ENCODE peak calls at places on chromosomes 5 and 9, in six cellular contexts. One of them, this sample, is unnamed.
A peak's percentile ranks its signal among the peaks of the same experiment; 100 is the strongest.

GRCh38 chr9:130445268-130445983 is 665 bp downstream of the ASS1 start:
- DNase-seq in A549: peak; percentile 56
- DNase-seq in left cardiac atrium: peak; percentile 81
- DNase-seq in IMR-90: no peak
- DNase-seq in aorta: peak; percentile 90
- DNase-seq in WTC11: no peak
- DNase-seq in this sample: no peak

GRCh38 chr5:12777342-12777741 is 873.1 kb upstream of the CTNND2 start:
- DNase-seq in IMR-90: no peak
- DNase-seq in left cardiac atrium: no peak
- DNase-seq in aorta: no peak
- DNase-seq in A549: no peak
- DNase-seq in WTC11: no peak
- DNase-seq in this sample: no peak

GRCh38 chr5:41346609-41347008 is 133.3 kb upstream of the C6 start:
- DNase-seq in A549: no peak
- DNase-seq in WTC11: no peak
- DNase-seq in aorta: no peak
- DNase-seq in IMR-90: peak; percentile 49
- DNase-seq in left cardiac atrium: no peak
- DNase-seq in this sample: no peak

GRCh38 chr9:18795947-18796705 is 236.9 kb downstream of the SAXO1 start:
- DNase-seq in A549: no peak
- DNase-seq in aorta: no peak
- DNase-seq in IMR-90: peak; percentile 61
- DNase-seq in WTC11: no peak
- DNase-seq in left cardiac atrium: no peak
- DNase-seq in this sample: no peak

GRCh38 chr5:61313960-61314681 is 17.9 kb upstream of the ZSWIM6 start:
- DNase-seq in WTC11: no peak
- DNase-seq in left cardiac atrium: peak; percentile 33
- DNase-seq in A549: no peak
- DNase-seq in aorta: peak; percentile 78
- DNase-seq in IMR-90: peak; percentile 94
- DNase-seq in this sample: no peak

GRCh38 chr9:34869390-34869789 is 88.7 kb upstream of the PHF24 start:
- DNase-seq in A549: no peak
- DNase-seq in WTC11: no peak
- DNase-seq in left cardiac atrium: no peak
- DNase-seq in aorta: no peak
- DNase-seq in IMR-90: peak; percentile 19
- DNase-seq in this sample: no peak

GRCh38 chr5:65625743-65626142 is 916 bp downstream of the SHLD3 start:
- DNase-seq in IMR-90: no peak
- DNase-seq in A549: no peak
- DNase-seq in WTC11: no peak
- DNase-seq in aorta: no peak
- DNase-seq in left cardiac atrium: no peak
- DNase-seq in this sample: no peak

GRCh38 chr9:108477538-108478006 is 378.2 kb downstream of the ACTL7B start:
- DNase-seq in aorta: no peak
- DNase-seq in IMR-90: peak; percentile 87
- DNase-seq in A549: peak; percentile 26
- DNase-seq in WTC11: no peak
- DNase-seq in left cardiac atrium: no peak
- DNase-seq in this sample: no peak

GRCh38 chr9:16784002-16784401 is 86.5 kb downstream of the BNC2 start:
- DNase-seq in left cardiac atrium: no peak
- DNase-seq in WTC11: no peak
- DNase-seq in IMR-90: no peak
- DNase-seq in aorta: no peak
- DNase-seq in A549: no peak
- DNase-seq in this sample: no peak

GRCh38 chr9:3447143-3447542 is 78.7 kb downstream of the RFX3 start:
- DNase-seq in WTC11: no peak
- DNase-seq in IMR-90: no peak
- DNase-seq in A549: no peak
- DNase-seq in left cardiac atrium: no peak
- DNase-seq in aorta: no peak
- DNase-seq in this sample: no peak

GRCh38 chr9:110356639-110357038 is 19.0 kb upstream of the TXNDC8 start:
- DNase-seq in A549: no peak
- DNase-seq in aorta: no peak
- DNase-seq in left cardiac atrium: no peak
- DNase-seq in WTC11: no peak
- DNase-seq in IMR-90: no peak
- DNase-seq in this sample: no peak

This sample was measured in activated T-helper 2 cell treated with anti-CD3 and anti-CD28 coated beads, Interferon-gamma antibody, Interleukin-2, Interleukin-4, amounts not matched to agents 10 μg/mL and 5 μg/mL and 100 μg/mL, durations not matched to agents 14 hours and 24 hours and 36 hours.